ENCODE peak calls at places on chromosome 2, in six cellular contexts. R is IMR-90, I is H1, P is trophoblast cell, S is H9, E is mesenchymal stem cell. O is an unnamed sample.

GRCh38 chr2:18763338-18763737 is 174.0 kb upstream of the NT5C1B start:
- DNase-seq in R (peak), I (no peak), P (no peak), S (no peak), E (peak), O (no peak)

GRCh38 chr2:238101891-238102841 is 2.0 kb downstream of the ESPNL start:
- DNase-seq in R (no peak), I (peak), P (no peak), S (peak), E (no peak), O (no peak)

GRCh38 chr2:159455330-159455918 is 160.9 kb downstream of the BAZ2B start:
- DNase-seq in R (no peak), I (no peak), P (no peak), S (no peak), E (no peak), O (no peak)

GRCh38 chr2:241951920-241952319 is 82.4 kb downstream of the RTP5 start:
- DNase-seq in R (no peak), I (no peak), P (no peak), S (no peak), E (no peak), O (no peak)

GRCh38 chr2:129877795-129878775 is 101.4 kb upstream of the RAB6C start:
- DNase-seq in R (peak), I (peak), P (no peak), S (peak), E (peak), O (peak)

GRCh38 chr2:221635949-221636348 is 63.8 kb upstream of the EPHA4 start:
- DNase-seq in R (no peak), I (no peak), P (no peak), S (no peak), E (no peak), O (no peak)

GRCh38 chr2:43114210-43114609 is 112.2 kb downstream of the ZFP36L2 start:
- DNase-seq in R (peak), I (no peak), P (no peak), S (no peak), E (no peak), O (no peak)

GRCh38 chr2:39399570-39399969 is 37.5 kb downstream of the MAP4K3 start:
- DNase-seq in R (no peak), I (no peak), P (no peak), S (no peak), E (no peak), O (no peak)

GRCh38 chr2:240323601-240324291 is 111.7 kb upstream of the GPC1 start:
- DNase-seq in R (no peak), I (no peak), P (no peak), S (no peak), E (no peak), O (no peak)

GRCh38 chr2:26608557-26608956 is 32.6 kb downstream of the CIB4 start:
- DNase-seq in R (no peak), I (peak), P (no peak), S (no peak), E (no peak), O (no peak)

GRCh38 chr2:239836021-239836765 is 188.9 kb downstream of the NDUFA10 start:
- DNase-seq in R (no peak), I (no peak), P (no peak), S (no peak), E (no peak), O (no peak)

GRCh38 chr2:24711881-24712280 is 81.3 kb downstream of the PTRHD1 start:
- DNase-seq in R (no peak), I (no peak), P (peak), S (no peak), E (no peak), O (no peak)

GRCh38 chr2:171521361-171522056 is 765 bp upstream of the CYBRD1 start:
- DNase-seq in R (no peak), I (no peak), P (no peak), S (no peak), E (no peak), O (no peak)

GRCh38 chr2:26245810-26246209 is 1.1 kb downstream of the HADHB start:
- DNase-seq in R (peak), I (no peak), P (no peak), S (no peak), E (peak), O (no peak)

GRCh38 chr2:232286011-232286868 is 92.3 kb upstream of the ALPP start:
- DNase-seq in R (no peak), I (no peak), P (no peak), S (no peak), E (peak), O (no peak)

GRCh38 chr2:173191601-173192000 is 116.0 kb downstream of the MAP3K20 start:
- DNase-seq in R (peak), I (no peak), P (peak), S (peak), E (peak), O (no peak)

GRCh38 chr2:235981629-235982028 is 186.6 kb downstream of the GBX2 start:
- DNase-seq in R (no peak), I (no peak), P (no peak), S (peak), E (no peak), O (peak)

GRCh38 chr2:61241266-61241665 is 79.3 kb downstream of the C2orf74 start:
- DNase-seq in R (no peak), I (no peak), P (no peak), S (no peak), E (no peak), O (no peak)
- H4K91ac ChIP-seq in R (no peak), I (no peak), P (no peak), S (no peak), E (no peak), O (no peak)

DNA sequence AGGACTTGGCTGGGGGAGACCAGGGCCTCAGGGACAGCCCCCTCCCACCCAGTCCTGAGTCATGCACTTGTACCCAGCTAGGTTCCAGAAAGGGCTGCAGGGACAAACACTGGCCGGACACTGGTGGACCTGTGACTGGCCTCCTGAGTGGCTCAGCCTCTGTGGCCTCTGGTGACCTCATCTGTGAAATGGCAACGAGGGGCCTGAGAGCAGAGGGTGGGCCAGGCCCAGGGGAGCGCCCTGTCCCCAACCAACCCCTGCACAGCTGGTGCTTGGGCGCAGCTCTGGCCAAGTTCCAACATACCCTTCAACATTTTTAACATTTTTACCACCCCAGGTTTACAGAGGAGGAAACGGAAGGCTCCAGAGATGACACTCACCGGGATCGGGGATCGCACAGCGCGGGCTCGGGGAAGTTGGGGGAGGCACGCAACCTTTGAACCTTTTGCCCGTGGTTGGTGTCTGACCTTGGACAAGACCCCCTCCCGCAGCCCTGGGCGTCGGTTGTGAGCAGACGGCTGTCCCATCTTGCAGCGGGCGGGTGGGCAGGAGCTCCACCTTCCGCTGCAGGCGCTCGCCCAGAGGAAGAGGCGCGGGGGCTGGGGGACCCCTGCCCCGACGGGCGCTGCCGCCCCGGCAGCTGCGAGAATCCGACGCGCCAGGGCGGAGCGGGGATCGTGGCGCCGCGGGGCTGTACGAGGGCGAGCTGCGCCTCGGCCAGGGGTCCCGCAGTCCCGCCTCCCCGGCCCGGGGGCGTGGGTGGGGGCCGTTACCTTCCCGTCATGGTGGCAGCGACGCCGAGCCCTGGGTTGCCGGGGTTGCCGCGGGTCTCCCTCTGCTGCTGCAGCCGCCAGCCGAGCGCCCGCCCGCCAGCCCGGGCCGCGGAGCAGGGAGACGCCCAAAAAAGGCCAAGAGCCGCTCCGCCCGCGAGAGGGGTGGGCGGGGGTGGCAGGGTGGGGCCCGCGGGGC is 805 bp downstream of the LIMS2 start:
- DNase-seq in R (no peak), I (peak), P (no peak), S (peak), E (peak), O (no peak)
- H3K9ac ChIP-seq in R (peak), I (no peak), P (peak), S (no peak), E (peak), O (peak)

DNA sequence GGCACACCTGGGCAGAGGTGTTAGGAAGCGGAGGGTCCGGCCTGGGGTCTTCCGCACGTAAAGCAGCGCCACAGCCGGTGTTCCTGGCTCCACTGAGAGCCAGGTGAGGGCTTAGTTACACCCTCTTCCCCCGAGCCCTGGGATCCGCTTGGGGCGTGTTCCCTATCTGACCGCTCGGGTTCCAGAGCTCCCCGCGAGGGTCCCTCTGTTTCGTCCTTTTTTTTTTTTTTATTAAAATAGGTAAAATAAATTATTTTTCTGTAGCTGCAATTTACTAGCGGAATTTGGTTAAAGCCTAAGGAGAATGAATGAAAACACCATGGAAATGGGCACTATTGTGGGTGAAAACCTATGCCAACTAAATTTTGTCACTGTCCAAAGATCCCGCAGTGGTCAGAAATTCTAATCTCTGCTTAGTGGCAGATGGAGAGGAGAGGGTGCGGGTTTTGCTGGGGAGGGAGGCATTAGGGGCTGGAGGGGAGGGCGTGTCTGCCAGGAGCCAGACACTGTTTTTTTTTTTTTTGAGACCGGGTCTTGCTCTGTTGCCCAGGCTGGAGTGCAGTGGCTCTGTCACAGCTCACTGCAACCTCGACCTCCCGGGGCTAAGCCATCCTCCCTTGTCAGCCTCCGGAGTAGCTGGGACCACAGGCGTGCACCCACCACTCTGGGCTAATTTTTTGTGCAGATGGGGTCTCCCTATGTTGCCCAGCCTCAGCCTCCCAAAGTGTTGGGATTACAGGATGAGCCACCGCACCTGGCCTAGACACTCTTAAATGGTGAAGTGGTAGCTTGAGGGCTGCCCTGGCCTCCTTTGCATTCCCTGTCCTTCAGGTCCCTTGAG is 834 bp downstream of the PDCL3 start:
- DNase-seq in R (no peak), I (no peak), P (peak), S (no peak), E (no peak), O (peak)
- H4K8ac ChIP-seq in R (peak), I (peak), P (peak), S (no peak), E (peak), O (no peak)

GRCh38 chr2:63741884-63742583 is 99.7 kb upstream of the UGP2 start:
- DNase-seq in R (peak), I (no peak), P (peak), S (no peak), E (peak), O (no peak)

GRCh38 chr2:63740020-63740419 is 101.7 kb upstream of the UGP2 start:
- DNase-seq in R (no peak), I (no peak), P (no peak), S (no peak), E (no peak), O (no peak)

GRCh38 chr2:63742592-63742991 is 99.1 kb upstream of the UGP2 start:
- DNase-seq in R (no peak), I (no peak), P (no peak), S (no peak), E (no peak), O (no peak)

GRCh38 chr2:63743170-63743975 is 98.3 kb upstream of the UGP2 start:
- DNase-seq in R (no peak), I (no peak), P (no peak), S (no peak), E (no peak), O (no peak)

DNA sequence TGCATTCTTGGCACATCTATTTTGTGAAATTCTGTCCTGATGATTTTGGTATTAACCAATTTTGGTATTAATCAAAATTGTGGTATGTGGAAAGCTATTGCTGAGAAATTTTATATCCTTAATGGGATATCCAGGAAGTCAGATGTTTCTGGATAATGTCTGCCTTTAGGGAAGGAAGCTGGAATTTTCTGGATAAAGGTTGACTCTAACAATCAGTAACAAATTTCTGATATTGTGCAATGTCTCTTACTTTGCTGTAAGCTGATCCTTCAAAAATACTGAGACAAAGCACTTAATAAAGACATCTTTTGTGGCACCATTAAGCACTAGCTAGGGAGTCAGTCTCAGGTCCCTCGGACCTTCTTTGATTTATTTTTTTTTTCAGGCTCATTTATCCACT is 100.8 kb upstream of the UGP2 start:
- DNase-seq in R (no peak), I (no peak), P (no peak), S (no peak), E (no peak), O (no peak)
- H4K91ac ChIP-seq in R (no peak), I (no peak), P (no peak), S (no peak), E (no peak), O (no peak)

DNA sequence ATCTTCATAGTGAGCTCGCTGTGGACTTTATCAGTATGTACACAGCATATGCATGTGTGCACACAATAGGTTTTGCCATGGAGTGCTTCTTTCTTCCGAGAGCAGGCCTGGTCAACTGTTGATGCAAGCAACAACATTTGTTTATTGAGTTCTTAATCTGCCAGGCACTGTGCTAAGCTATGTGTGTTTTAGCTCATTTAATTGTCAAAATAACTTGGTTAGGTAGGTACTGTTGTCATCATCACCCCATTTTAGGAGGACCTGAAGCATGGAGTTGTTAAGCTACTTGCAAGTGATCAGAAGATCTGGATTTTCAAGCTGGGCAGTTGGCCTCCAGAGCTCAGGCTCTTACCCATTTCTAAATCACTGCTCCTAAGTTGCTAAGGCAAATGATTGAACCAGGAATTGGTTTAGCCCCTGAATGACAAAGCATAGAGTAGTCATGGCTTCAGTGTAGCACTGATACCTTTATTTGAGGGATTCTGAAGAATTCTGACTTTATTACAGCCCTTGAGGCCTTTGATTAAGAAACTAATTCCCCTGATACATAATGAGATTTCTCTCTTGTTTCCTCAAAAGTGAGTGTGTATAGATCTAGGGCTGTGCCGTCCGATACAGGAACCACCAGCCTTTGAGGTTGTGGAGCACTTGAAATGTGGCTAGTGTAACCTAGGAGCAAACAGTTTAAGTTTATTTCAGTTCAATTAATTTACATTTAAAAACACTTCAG is 132.9 kb downstream of the FMNL2 start:
- DNase-seq in R (no peak), I (peak), P (no peak), S (no peak), E (no peak), O (no peak)
- H3K9ac ChIP-seq in R (no peak), I (no peak), P (no peak), S (no peak), E (peak), O (no peak)

O was measured in neuronal stem cell.